ENCODE peak calls at places on chromosome 14, in four cellular contexts. R, L, B and K are unnamed samples. For H3K27me3, the result is how much of the 10 kb centered on the place peaks cover.

GRCh38 chr14:84421611-84422010 is 1108.3 kb upstream of the FLRT2 start:
- DNase-seq in R (no peak), L (no peak), B (no peak), K (no peak)

GRCh38 chr14:102933618-102934231 is 11.3 kb downstream of the AMN start:
- DNase-seq in R (no peak), L (no peak), B (no peak), K (no peak)

GRCh38 chr14:55052259-55052930 is 948 bp downstream of the MAPK1IP1L start:
- DNase-seq in R (peak), L (no peak), B (no peak), K (no peak)

GRCh38 chr14:103547941-103548462 is 14.5 kb downstream of the BAG5 start:
- DNase-seq in R (no peak), L (peak), B (no peak), K (no peak)

GRCh38 chr14:81831128-81831815 is 297.6 kb upstream of the SEL1L start:
- DNase-seq in R (no peak), L (peak), B (peak), K (no peak)

GRCh38 chr14:87896393-87897380 is 96.3 kb downstream of the GALC start:
- DNase-seq in R (peak), L (no peak), B (peak), K (no peak)

GRCh38 chr14:27184371-27184901 is 586.6 kb upstream of the NOVA1 start:
- DNase-seq in R (peak), L (no peak), B (no peak), K (no peak)

GRCh38 chr14:49989980-49990379 is 97.1 kb downstream of the ARF6 start:
- DNase-seq in R (no peak), L (peak), B (no peak), K (no peak)

GRCh38 chr14:50085570-50086315 is 30.6 kb downstream of the VCPKMT start:
- DNase-seq in R (peak), L (no peak), B (no peak), K (no peak)

GRCh38 chr14:79701371-79701770 is 509.9 kb downstream of the DIO2 start:
- DNase-seq in R (no peak), L (no peak), B (no peak), K (no peak)

GRCh38 chr14:96588410-96589249 is 86.4 kb downstream of the PAPOLA start:
- DNase-seq in R (no peak), L (no peak), B (no peak), K (no peak)

GRCh38 chr14:20482382-20482781 is 13.2 kb downstream of the PNP start:
- DNase-seq in R (no peak), L (no peak), B (no peak), K (no peak)

GRCh38 chr14:94322648-94323570 is at the start of gene SERPINA6:
- DNase-seq in R (peak), L (no peak), B (no peak), K (no peak)

GRCh38 chr14:62673014-62673727 is 372.1 kb downstream of the KCNH5 start:
- DNase-seq in R (no peak), L (no peak), B (no peak), K (no peak)

GRCh38 chr14:53946404-53947400 is 9.9 kb downstream of the BMP4 start:
- DNase-seq in R (no peak), L (no peak), B (no peak), K (no peak)

GRCh38 chr14:76456200-76456599 is 80.3 kb downstream of the ESRRB start:
- DNase-seq in R (no peak), L (no peak), B (peak), K (no peak)

GRCh38 chr14:49975286-49975685 is 82.4 kb downstream of the ARF6 start:
- DNase-seq in R (peak), L (no peak), B (no peak), K (no peak)

GRCh38 chr14:24032727-24033418 is 18.9 kb upstream of the CARMIL3 start:
- DNase-seq in R (peak), L (no peak), B (no peak), K (peak)

GRCh38 chr14:22824711-22825359 is 4.9 kb upstream of the MRPL52 start:
- DNase-seq in R (peak), L (no peak), B (no peak), K (no peak)

GRCh38 chr14:66233571-66233970 is 252.6 kb upstream of the CCDC196 start:
- DNase-seq in R (no peak), L (no peak), B (no peak), K (no peak)

GRCh38 chr14:51398898-51399297 is 158.9 kb downstream of the TMX1 start:
- DNase-seq in R (peak), L (no peak), B (no peak), K (no peak)

GRCh38 chr14:22882529-22883190 is 362 bp upstream of the REM2 start:
- DNase-seq in R (peak), L (peak), B (no peak), K (peak)

GRCh38 chr14:50360851-50361250 is 35.8 kb downstream of the CDKL1 start:
- DNase-seq in R (no peak), L (no peak), B (no peak), K (no peak)

GRCh38 chr14:68379510-68380303 is 413.2 kb downstream of the ZFP36L1 start:
- DNase-seq in R (peak), L (no peak), B (no peak), K (no peak)

GRCh38 chr14:83425138-83425537 is 1891.5 kb upstream of the SEL1L start:
- DNase-seq in R (peak), L (no peak), B (no peak), K (no peak)

GRCh38 chr14:24080888-24081738 is 9.8 kb downstream of the CPNE6 start:
- DNase-seq in R (peak), L (peak), B (peak), K (peak)

GRCh38 chr14:54916061-54916460 is 13.4 kb upstream of the GCH1 start:
- DNase-seq in R (no peak), L (no peak), B (no peak), K (no peak)

GRCh38 chr14:85566603-85567002 is 36.7 kb downstream of the FLRT2 start:
- DNase-seq in R (peak), L (no peak), B (no peak), K (no peak)

GRCh38 chr14:98297567-98297966 is 974.4 kb downstream of the BCL11B start:
- DNase-seq in R (no peak), L (no peak), B (no peak), K (no peak)

GRCh38 chr14:93984070-93984469 is 7.7 kb upstream of the ASB2 start:
- DNase-seq in R (peak), L (no peak), B (no peak), K (no peak)

GRCh38 chr14:103390605-103391004 is 5.4 kb downstream of the MARK3 start:
- DNase-seq in R (no peak), L (no peak), B (no peak), K (no peak)

GRCh38 chr14:61065671-61066070 is 84.6 kb downstream of the SLC38A6 start:
- DNase-seq in R (no peak), L (no peak), B (no peak), K (no peak)

GRCh38 chr14:69398818-69399210 is 322 bp downstream of the SLC39A9 start:
- DNase-seq in R (no peak), L (no peak), B (no peak), K (no peak)

GRCh38 chr14:105864651-105865265 is 338.4 kb downstream of the TMEM121 start:
- DNase-seq in R (no peak), L (peak), B (no peak), K (no peak)

GRCh38 chr14:104116544-104117340 is 21.6 kb upstream of the KIF26A start:
- DNase-seq in R (no peak), L (peak), B (no peak), K (peak)

GRCh38 chr14:57533214-57533613 is 39.6 kb upstream of the CCDC198 start:
- DNase-seq in R (no peak), L (no peak), B (no peak), K (no peak)
- H3K27me3 ChIP-seq in R (under half), L (under half), B (under half), K (under half)

DNA sequence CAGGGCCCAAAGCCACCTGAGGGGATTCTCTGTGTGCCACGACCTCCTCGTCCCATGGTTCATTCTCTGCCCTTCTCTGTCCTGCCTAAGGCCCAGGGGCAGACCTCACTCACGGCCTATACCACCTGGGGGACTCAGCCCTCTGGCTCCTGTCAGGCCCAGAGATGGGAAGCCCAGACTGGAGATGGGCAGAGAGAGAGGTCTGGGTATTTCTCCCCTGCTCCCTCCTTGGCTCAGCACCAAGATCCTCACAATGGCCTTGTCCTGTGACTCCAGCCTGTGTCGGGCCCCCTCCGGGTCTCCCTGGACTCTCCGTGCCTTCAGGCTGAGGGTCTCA is 46.9 kb upstream of the BCL11B start:
- DNase-seq in R (no peak), L (no peak), B (no peak), K (no peak)
- H3K27me3 ChIP-seq in R (under half), L (under half), B (under half), K (under half)

GRCh38 chr14:92321701-92322100 is 1.3 kb upstream of the SLC24A4 start:
- DNase-seq in R (no peak), L (no peak), B (no peak), K (no peak)
- H3K27me3 ChIP-seq in R (under half), L (under half), B (half or more), K (under half)

GRCh38 chr14:73612339-73613045 is at the start of gene ACOT6:
- DNase-seq in R (peak), L (peak), B (peak), K (peak)
- H3K27me3 ChIP-seq in R (under half), L (under half), B (under half), K (under half)

GRCh38 chr14:72480465-72481243 is 413.2 kb downstream of the DPF3 start:
- DNase-seq in R (no peak), L (no peak), B (no peak), K (no peak)
- H3K27me3 ChIP-seq in R (under half), L (under half), B (under half), K (under half)

DNA sequence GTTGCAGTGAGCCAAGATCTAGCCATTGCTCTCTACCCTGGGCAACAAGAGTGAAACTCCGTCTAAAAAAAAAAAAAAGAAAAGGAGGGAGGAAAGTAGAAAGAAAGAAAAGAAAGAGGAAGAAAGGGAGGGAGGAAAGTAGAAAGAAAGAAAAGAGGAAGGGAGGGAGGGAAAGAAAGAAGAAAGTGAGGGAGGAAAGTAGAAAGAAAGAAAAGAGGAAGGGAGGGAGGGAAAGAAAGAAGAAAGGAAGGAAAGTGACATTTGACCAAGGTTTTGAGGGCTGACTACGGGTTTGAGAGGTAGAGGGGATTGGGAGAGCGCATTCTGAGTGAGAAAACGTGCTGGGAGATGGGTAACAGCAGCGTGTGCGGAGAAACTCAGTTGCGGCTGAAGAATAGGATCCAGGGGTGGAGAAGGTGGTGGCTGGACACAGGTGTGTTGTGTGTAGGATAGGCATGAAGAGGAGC is 521 bp upstream of the PAPLN start:
- DNase-seq in R (no peak), L (no peak), B (no peak), K (no peak)
- H3K27me3 ChIP-seq in R (half or more), L (half or more), B (half or more), K (under half)

GRCh38 chr14:52598568-52598967 is 45.9 kb downstream of the GPR137C start:
- DNase-seq in R (no peak), L (no peak), B (no peak), K (no peak)
- H3K27me3 ChIP-seq in R (under half), L (under half), B (under half), K (under half)

DNA sequence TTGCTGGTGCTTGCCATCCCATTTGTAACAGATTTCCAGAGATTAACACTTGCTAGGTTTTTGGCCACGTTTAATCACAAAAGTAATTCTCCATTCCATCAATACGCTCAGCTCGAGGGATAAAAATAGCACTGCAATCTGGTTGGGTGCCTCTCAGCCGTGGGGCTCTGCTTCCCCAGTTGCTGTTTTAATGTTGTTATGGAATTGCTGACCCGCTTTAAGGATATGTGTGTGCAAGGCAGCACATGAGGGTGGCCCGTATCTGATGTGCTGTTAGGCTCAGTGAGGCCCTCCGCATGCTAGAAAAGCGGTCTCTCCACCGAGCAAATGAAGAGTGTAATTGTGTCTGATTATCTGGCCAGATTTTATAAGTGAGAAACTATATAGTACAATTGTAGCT is 222.1 kb upstream of the TMEM260 start:
- DNase-seq in R (no peak), L (no peak), B (no peak), K (no peak)
- H3K27me3 ChIP-seq in R (under half), L (under half), B (under half), K (under half)

DNA sequence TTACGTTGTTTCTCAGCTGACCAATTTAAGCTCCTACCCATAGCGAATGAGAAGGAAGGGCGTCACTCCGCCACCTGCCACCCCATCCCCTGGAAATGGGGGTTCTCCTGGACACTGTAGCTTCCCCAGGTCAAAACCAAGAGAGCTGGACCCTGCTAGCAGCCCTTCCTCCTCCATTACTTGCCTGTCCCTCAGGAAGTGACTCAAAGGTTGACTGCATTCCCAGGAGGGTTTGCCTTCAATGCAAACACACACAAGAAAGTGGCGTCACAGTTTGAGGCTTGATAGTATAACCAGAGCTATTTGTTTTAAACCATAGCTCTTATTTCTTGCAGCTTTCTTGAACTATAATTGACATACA is 79.1 kb downstream of the KCNK13 start:
- DNase-seq in R (peak), L (no peak), B (no peak), K (no peak)
- H3K27me3 ChIP-seq in R (under half), L (under half), B (under half), K (under half)